ENCODE peak calls at places on chromosome 9, in five cellular contexts. One of them, this sample, is unnamed.
A peak's percentile ranks its signal among the peaks of the same experiment; 100 is the strongest.

GRCh38 chr9:38263534-38263933 is 129.0 kb upstream of the ALDH1B1 start:
- DNase-seq in A549: no peak
- DNase-seq in GM12878: no peak
- DNase-seq in GM23338: peak; percentile 48
- DNase-seq in HepG2: peak; percentile 7
- DNase-seq in this sample: no peak

GRCh38 chr9:86531273-86531672 is 177.1 kb upstream of the TUT7 start:
- DNase-seq in A549: no peak
- DNase-seq in GM12878: no peak
- DNase-seq in GM23338: no peak
- DNase-seq in HepG2: no peak
- DNase-seq in this sample: no peak

GRCh38 chr9:136324501-136325300 is 2.6 kb upstream of the GPSM1 start:
- DNase-seq in A549: no peak
- DNase-seq in GM12878: no peak
- DNase-seq in GM23338: no peak
- DNase-seq in HepG2: no peak
- DNase-seq in this sample: no peak

GRCh38 chr9:133882849-133883248 is 109.3 kb downstream of the VAV2 start:
- DNase-seq in A549: no peak
- DNase-seq in GM12878: no peak
- DNase-seq in GM23338: no peak
- DNase-seq in HepG2: no peak
- DNase-seq in this sample: no peak

GRCh38 chr9:2307480-2307879 is 292.3 kb downstream of the SMARCA2 start:
- DNase-seq in A549: no peak
- DNase-seq in GM12878: no peak
- DNase-seq in GM23338: no peak
- DNase-seq in HepG2: no peak
- DNase-seq in this sample: no peak

GRCh38 chr9:110027624-110028023 is 180.3 kb downstream of the C9orf152 start:
- DNase-seq in A549: no peak
- DNase-seq in GM12878: no peak
- DNase-seq in GM23338: peak; percentile 37
- DNase-seq in HepG2: peak; percentile 79
- DNase-seq in this sample: no peak

GRCh38 chr9:121914604-121915303 is 178.4 kb downstream of the TTLL11 start:
- DNase-seq in A549: no peak
- DNase-seq in GM12878: no peak
- DNase-seq in GM23338: no peak
- DNase-seq in HepG2: no peak
- DNase-seq in this sample: no peak

GRCh38 chr9:96686638-96687335 is 31.7 kb upstream of the PRXL2C start:
- DNase-seq in A549: peak; percentile 51
- DNase-seq in GM12878: no peak
- DNase-seq in GM23338: peak; percentile 95
- DNase-seq in HepG2: no peak
- DNase-seq in this sample: no peak

GRCh38 chr9:123611228-123611627 is 255.2 kb downstream of the CRB2 start:
- DNase-seq in A549: no peak
- DNase-seq in GM12878: no peak
- DNase-seq in GM23338: no peak
- DNase-seq in HepG2: no peak
- DNase-seq in this sample: no peak

GRCh38 chr9:133850161-133850560 is 112.0 kb upstream of the SARDH start:
- DNase-seq in A549: no peak
- DNase-seq in GM12878: no peak
- DNase-seq in GM23338: no peak
- DNase-seq in HepG2: no peak
- DNase-seq in this sample: no peak

GRCh38 chr9:69412741-69413150 is 87.7 kb downstream of the ENTREP1 start:
- DNase-seq in A549: peak; percentile 75
- DNase-seq in GM12878: no peak
- DNase-seq in GM23338: peak; percentile 90
- DNase-seq in HepG2: peak; percentile 39
- DNase-seq in this sample: no peak

GRCh38 chr9:105828171-105828570 is 133.8 kb downstream of the TMEM38B start:
- DNase-seq in A549: no peak
- DNase-seq in GM12878: no peak
- DNase-seq in GM23338: no peak
- DNase-seq in HepG2: no peak
- DNase-seq in this sample: no peak

GRCh38 chr9:113597390-113598241 is 134.1 kb downstream of the RGS3 start:
- DNase-seq in A549: no peak
- DNase-seq in GM12878: no peak
- DNase-seq in GM23338: no peak
- DNase-seq in HepG2: no peak
- DNase-seq in this sample: no peak

GRCh38 chr9:17528859-17529258 is 50.0 kb upstream of the SH3GL2 start:
- DNase-seq in A549: no peak
- DNase-seq in GM12878: no peak
- DNase-seq in GM23338: peak; percentile 53
- DNase-seq in HepG2: no peak
- DNase-seq in this sample: no peak

GRCh38 chr9:126375386-126375785 is 48.8 kb downstream of the MVB12B start:
- DNase-seq in A549: no peak
- DNase-seq in GM12878: no peak
- DNase-seq in GM23338: peak; percentile 38
- DNase-seq in HepG2: peak; percentile 20
- DNase-seq in this sample: no peak

GRCh38 chr9:133054966-133055365 is 6.8 kb upstream of the CEL start:
- DNase-seq in A549: no peak
- DNase-seq in GM12878: no peak
- DNase-seq in GM23338: no peak
- DNase-seq in HepG2: no peak
- DNase-seq in this sample: no peak

GRCh38 chr9:117180896-117181456 is 233.9 kb downstream of the ASTN2 start:
- DNase-seq in A549: no peak
- DNase-seq in GM12878: no peak
- DNase-seq in GM23338: no peak
- DNase-seq in HepG2: no peak
- DNase-seq in this sample: no peak

GRCh38 chr9:37923121-37923795 is 19.3 kb upstream of the SLC25A51 start:
- DNase-seq in A549: no peak
- DNase-seq in GM12878: no peak
- DNase-seq in GM23338: no peak
- DNase-seq in HepG2: no peak
- DNase-seq in this sample: no peak

GRCh38 chr9:18910435-18910834 is 122.6 kb downstream of the SAXO1 start:
- DNase-seq in A549: no peak
- DNase-seq in GM12878: no peak
- DNase-seq in GM23338: no peak
- DNase-seq in HepG2: no peak
- DNase-seq in this sample: no peak

GRCh38 chr9:86279839-86280238 is 2.5 kb downstream of the ISCA1 start:
- DNase-seq in A549: no peak
- DNase-seq in GM12878: no peak
- DNase-seq in GM23338: no peak
- DNase-seq in HepG2: no peak
- DNase-seq in this sample: no peak

GRCh38 chr9:89803403-89803802 is 198.6 kb downstream of the GADD45G start:
- DNase-seq in A549: no peak
- DNase-seq in GM12878: no peak
- DNase-seq in GM23338: no peak
- DNase-seq in HepG2: no peak
- DNase-seq in this sample: no peak

GRCh38 chr9:27150758-27151431 is 41.9 kb downstream of the TEK start:
- DNase-seq in A549: no peak
- DNase-seq in GM12878: no peak
- DNase-seq in GM23338: no peak
- DNase-seq in HepG2: no peak
- DNase-seq in this sample: no peak

GRCh38 chr9:105656131-105656921 is 5.9 kb upstream of the TAL2 start:
- DNase-seq in A549: peak; percentile 49
- DNase-seq in GM12878: no peak
- DNase-seq in GM23338: peak; percentile 75
- DNase-seq in HepG2: no peak
- DNase-seq in this sample: no peak

DNA sequence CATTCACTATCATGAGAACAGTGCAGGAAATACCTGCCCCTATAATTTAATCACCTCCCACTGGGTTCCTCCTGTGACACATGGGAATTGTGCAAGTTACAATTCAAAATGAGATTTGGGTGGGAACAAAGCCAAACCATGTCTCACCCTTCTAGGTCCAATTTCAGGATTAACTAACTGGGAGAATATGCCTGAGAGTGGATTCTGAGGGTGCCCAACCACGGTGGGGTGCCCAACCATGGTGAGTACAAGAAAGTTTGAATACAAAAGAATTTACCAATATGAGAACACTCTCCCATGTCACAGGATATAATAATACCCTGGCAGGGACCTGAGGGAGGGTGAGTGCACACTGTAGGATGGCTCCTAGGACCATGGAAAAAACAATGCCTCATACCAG is 17.2 kb upstream of the GDA start:
- DNase-seq in A549: no peak
- DNase-seq in GM12878: no peak
- DNase-seq in GM23338: no peak
- DNase-seq in HepG2: no peak
- DNase-seq in this sample: no peak
- TF ChIP-seq REST in A549: no peak
- TF ChIP-seq REST in GM12878: no peak
- TF ChIP-seq REST in GM23338: no peak
- TF ChIP-seq REST in HepG2: no peak
- TF ChIP-seq REST in this sample: no peak

DNA sequence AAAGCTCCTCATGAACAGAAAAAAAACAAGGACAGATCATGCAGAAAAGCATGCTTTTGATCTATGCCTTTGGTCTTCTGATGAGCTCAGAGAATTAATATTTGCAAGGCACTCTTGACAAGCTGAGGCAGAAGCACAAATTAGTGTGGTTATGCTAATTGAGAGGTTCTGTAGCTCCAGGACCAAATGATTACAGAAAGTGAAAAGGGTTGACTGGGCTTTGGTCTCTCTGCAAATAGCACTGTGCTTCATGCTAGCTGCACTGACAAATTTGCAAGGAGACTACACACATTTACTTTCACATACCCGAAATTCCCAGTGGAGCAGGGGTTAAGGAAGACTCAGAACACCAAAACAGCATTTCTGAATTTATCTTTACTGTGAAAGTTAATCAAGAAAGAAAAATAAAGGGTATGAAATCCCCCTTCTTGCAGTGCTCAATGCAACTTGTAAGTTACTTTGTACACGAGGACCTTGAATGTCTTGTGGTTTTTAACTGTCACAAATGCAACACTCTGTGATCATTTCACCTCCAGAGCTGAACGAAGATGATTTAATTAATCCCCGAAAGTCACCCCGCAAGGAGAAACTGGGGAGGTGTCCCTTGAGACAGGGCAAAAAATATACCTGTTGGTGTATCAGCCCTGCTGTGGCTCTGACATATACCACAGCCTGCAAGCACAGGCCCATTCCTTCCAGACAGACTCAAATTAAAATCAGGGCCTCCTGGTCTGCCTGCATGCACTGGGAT is 11.9 kb downstream of the RAPGEF1 start:
- DNase-seq in A549: no peak
- DNase-seq in GM12878: peak; percentile 81
- DNase-seq in GM23338: no peak
- DNase-seq in HepG2: no peak
- DNase-seq in this sample: no peak
- TF ChIP-seq REST in A549: no peak
- TF ChIP-seq REST in GM12878: no peak
- TF ChIP-seq REST in GM23338: no peak
- TF ChIP-seq REST in HepG2: no peak
- TF ChIP-seq REST in this sample: no peak

DNA sequence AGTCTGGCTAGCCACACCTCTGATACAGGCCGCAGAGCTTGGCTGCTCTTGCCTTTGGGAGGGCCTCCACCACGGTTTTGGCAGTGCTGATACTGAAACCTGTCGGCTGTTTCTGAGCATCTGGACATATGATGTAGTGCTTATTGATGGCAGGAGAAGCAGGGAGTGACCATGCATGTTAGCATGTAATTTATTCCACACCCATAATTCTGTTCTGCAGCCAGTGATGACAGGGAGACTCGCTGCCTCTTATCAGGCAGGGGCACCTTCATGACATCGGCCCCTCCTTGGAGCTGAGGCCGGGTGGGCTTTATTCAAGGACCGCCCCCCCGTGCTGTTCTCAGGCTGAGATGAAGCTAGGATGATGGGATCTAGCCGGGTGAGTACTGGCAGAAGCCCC is 49.0 kb downstream of the OLFM1 start:
- DNase-seq in A549: no peak
- DNase-seq in GM12878: no peak
- DNase-seq in GM23338: no peak
- DNase-seq in HepG2: no peak
- DNase-seq in this sample: no peak
- TF ChIP-seq REST in A549: no peak
- TF ChIP-seq REST in GM12878: no peak
- TF ChIP-seq REST in GM23338: no peak
- TF ChIP-seq REST in HepG2: no peak
- TF ChIP-seq REST in this sample: no peak

GRCh38 chr9:128733256-128733655 is 9.3 kb upstream of the ZDHHC12 start:
- DNase-seq in A549: peak; percentile 97
- DNase-seq in GM12878: no peak
- DNase-seq in GM23338: peak; percentile 98
- DNase-seq in HepG2: peak; percentile 91
- DNase-seq in this sample: peak; percentile 76

GRCh38 chr9:128731093-128731492 is 7.2 kb upstream of the ZDHHC12 start:
- DNase-seq in A549: no peak
- DNase-seq in GM12878: no peak
- DNase-seq in GM23338: no peak
- DNase-seq in HepG2: no peak
- DNase-seq in this sample: no peak

GRCh38 chr9:128731691-128732090 is 7.8 kb upstream of the ZDHHC12 start:
- DNase-seq in A549: no peak
- DNase-seq in GM12878: no peak
- DNase-seq in GM23338: no peak
- DNase-seq in HepG2: no peak
- DNase-seq in this sample: no peak

GRCh38 chr9:128732576-128732975 is 8.6 kb upstream of the ZDHHC12 start:
- DNase-seq in A549: no peak
- DNase-seq in GM12878: no peak
- DNase-seq in GM23338: no peak
- DNase-seq in HepG2: no peak
- DNase-seq in this sample: no peak

GRCh38 chr9:128735373-128735772 is 11.4 kb upstream of the ZDHHC12 start:
- DNase-seq in A549: no peak
- DNase-seq in GM12878: no peak
- DNase-seq in GM23338: no peak
- DNase-seq in HepG2: no peak
- DNase-seq in this sample: no peak
- TF ChIP-seq REST in A549: no peak
- TF ChIP-seq REST in GM12878: no peak
- TF ChIP-seq REST in GM23338: no peak
- TF ChIP-seq REST in HepG2: no peak
- TF ChIP-seq REST in this sample: no peak

GRCh38 chr9:83245979-83246659 is 183.2 kb upstream of the RASEF start:
- DNase-seq in A549: no peak
- DNase-seq in GM12878: no peak
- DNase-seq in GM23338: no peak
- DNase-seq in HepG2: no peak
- DNase-seq in this sample: no peak

GRCh38 chr9:83242066-83242465 is 179.1 kb upstream of the RASEF start:
- DNase-seq in A549: no peak
- DNase-seq in GM12878: no peak
- DNase-seq in GM23338: peak; percentile 27
- DNase-seq in HepG2: no peak
- DNase-seq in this sample: no peak

GRCh38 chr9:83247732-83248131 is 184.8 kb upstream of the RASEF start:
- DNase-seq in A549: no peak
- DNase-seq in GM12878: peak; percentile 15
- DNase-seq in GM23338: no peak
- DNase-seq in HepG2: no peak
- DNase-seq in this sample: no peak
- TF ChIP-seq REST in A549: no peak
- TF ChIP-seq REST in GM12878: no peak
- TF ChIP-seq REST in GM23338: no peak
- TF ChIP-seq REST in HepG2: no peak
- TF ChIP-seq REST in this sample: no peak

GRCh38 chr9:98010450-98010849 is 27.3 kb downstream of the ANP32B start:
- DNase-seq in A549: no peak
- DNase-seq in GM12878: no peak
- DNase-seq in GM23338: peak; percentile 56
- DNase-seq in HepG2: no peak
- DNase-seq in this sample: no peak
- TF ChIP-seq REST in A549: no peak
- TF ChIP-seq REST in GM12878: no peak
- TF ChIP-seq REST in GM23338: no peak
- TF ChIP-seq REST in HepG2: no peak
- TF ChIP-seq REST in this sample: no peak

This sample was measured in HL-60.